ENCODE peak calls at places on chromosome 10, in eight cellular contexts. V is OCI-LY7, B is upper lobe of right lung, H is Peyer's patch, K is stomach, D is RWPE2, S is DND-41, I is left ventricle myocardium inferior. J is an unnamed sample.

GRCh38 chr10:131996508-131997365 is 15.0 kb upstream of the BNIP3 start:
- DNase-seq in D (no peak), I (peak; percentile 63), H (no peak), S (no peak), V (no peak), B (peak; percentile 77), K (no peak), J (no peak)

GRCh38 chr10:108783897-108784296 is 1139.4 kb downstream of the XPNPEP1 start:
- DNase-seq in B (no peak), K (peak; percentile 30), H (peak; percentile 45), S (peak; percentile 21), I (no peak), D (no peak), V (peak; percentile 65), J (no peak)

GRCh38 chr10:18312385-18313145 is 172.3 kb downstream of the CACNB2 start:
- DNase-seq in B (no peak), S (peak; percentile 8), I (no peak), H (no peak), V (peak; percentile 28), K (no peak), D (no peak), J (no peak)

GRCh38 chr10:3683560-3683959 is 101.4 kb downstream of the KLF6 start:
- DNase-seq in H (no peak), B (no peak), V (no peak), D (no peak), K (no peak), S (no peak), I (no peak), J (no peak)

GRCh38 chr10:43219848-43220247 is 47.0 kb downstream of the RASGEF1A start:
- DNase-seq in V (no peak), B (peak; percentile 48), D (peak; percentile 42), S (no peak), K (no peak), H (no peak), I (no peak), J (no peak)

GRCh38 chr10:61283489-61284221 is 169.5 kb downstream of the TMEM26 start:
- DNase-seq in S (no peak), D (no peak), K (no peak), V (no peak), H (no peak), B (no peak), I (no peak), J (no peak)

GRCh38 chr10:77390481-77390891 is 247.1 kb downstream of the KCNMA1 start:
- DNase-seq in V (no peak), D (no peak), K (no peak), B (no peak), S (no peak), H (no peak), I (no peak), J (no peak)

GRCh38 chr10:112689327-112689726 is 242.3 kb downstream of the VTI1A start:
- DNase-seq in V (no peak), B (no peak), H (no peak), S (no peak), I (peak; percentile 22), D (no peak), K (no peak), J (no peak)

GRCh38 chr10:33151344-33151864 is 183.1 kb downstream of the NRP1 start:
- DNase-seq in K (no peak), S (no peak), V (peak; percentile 86), I (no peak), B (no peak), H (no peak), D (no peak), J (no peak)

GRCh38 chr10:129568562-129569344 is 101.7 kb downstream of the MGMT start:
- DNase-seq in H (peak; percentile 64), B (no peak), S (peak; percentile 10), K (no peak), I (no peak), V (peak; percentile 27), D (no peak), J (no peak)

DNA sequence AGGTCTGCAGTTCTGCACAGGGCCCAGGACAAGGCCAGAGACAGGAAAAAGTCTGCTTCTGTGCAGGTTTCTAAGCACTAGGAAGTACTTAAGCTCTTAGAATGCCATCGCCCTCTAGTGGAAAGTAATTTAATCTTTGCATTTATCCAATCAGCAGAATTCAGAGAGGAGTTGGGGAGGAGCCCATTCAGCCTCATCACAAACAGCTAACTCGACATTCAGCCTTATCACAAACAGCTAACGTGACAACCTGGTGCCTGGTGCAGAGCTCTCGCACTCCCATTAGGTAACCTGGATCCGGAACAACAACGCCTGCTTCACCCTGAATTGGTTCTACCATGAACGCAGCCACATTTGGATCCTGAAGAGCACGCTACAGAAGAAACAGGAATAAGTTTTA is 15.2 kb downstream of the OAT start:
- DNase-seq in V (peak; percentile 94), D (no peak), I (no peak), K (peak; percentile 34), H (peak; percentile 51), S (peak; percentile 59), B (no peak), J (no peak)
- H3K36me3 ChIP-seq in V (peaks cover 21% of the 10 kb centered on the region), D (peaks cover 80% of the 10 kb centered on the region), I (peaks cover 87% of the 10 kb centered on the region), K (peaks cover 99% of the 10 kb centered on the region), H (peaks cover 81% of the 10 kb centered on the region), S (no peaks in the 10 kb centered on the region), B (peaks cover 70% of the 10 kb centered on the region), J (peaks cover 31% of the 10 kb centered on the region)

GRCh38 chr10:127417686-127418415 is 131.3 kb upstream of the NPS start:
- DNase-seq in K (no peak), D (no peak), V (no peak), B (peak; percentile 53), S (no peak), I (no peak), H (no peak), J (no peak)

GRCh38 chr10:127415901-127416630 is 133.0 kb upstream of the NPS start:
- DNase-seq in V (no peak), H (no peak), S (no peak), B (no peak), D (no peak), I (no peak), K (no peak), J (no peak)

GRCh38 chr10:127418536-127419168 is 130.5 kb upstream of the NPS start:
- DNase-seq in S (no peak), H (no peak), I (peak; percentile 46), V (no peak), B (peak; percentile 54), D (no peak), K (no peak), J (no peak)

GRCh38 chr10:127415116-127415515 is 134.0 kb upstream of the NPS start:
- DNase-seq in B (no peak), V (no peak), D (no peak), H (no peak), K (no peak), I (no peak), S (no peak), J (no peak)

GRCh38 chr10:127417031-127417430 is 132.1 kb upstream of the NPS start:
- DNase-seq in V (no peak), S (no peak), D (no peak), K (no peak), B (peak; percentile 43), I (no peak), H (no peak), J (no peak)
- H3K36me3 ChIP-seq in V (no peaks in the 10 kb centered on the region), S (no peaks in the 10 kb centered on the region), D (no peaks in the 10 kb centered on the region), K (peaks cover 85% of the 10 kb centered on the region), B (peaks cover 16% of the 10 kb centered on the region), I (peaks cover 38% of the 10 kb centered on the region), H (peaks cover 43% of the 10 kb centered on the region), J (no peaks in the 10 kb centered on the region)

GRCh38 chr10:1120146-1120695 is 64.0 kb downstream of the WDR37 start:
- DNase-seq in K (no peak), I (no peak), V (no peak), D (no peak), B (no peak), S (no peak), H (no peak), J (no peak)
- H3K36me3 ChIP-seq in K (peaks cover 97% of the 10 kb centered on the region), I (peaks cover 90% of the 10 kb centered on the region), V (peaks cover 60% of the 10 kb centered on the region), D (peaks cover 35% of the 10 kb centered on the region), B (peaks cover 84% of the 10 kb centered on the region), S (peaks cover 90% of the 10 kb centered on the region), H (peaks cover 79% of the 10 kb centered on the region), J (peaks cover 69% of the 10 kb centered on the region)

DNA sequence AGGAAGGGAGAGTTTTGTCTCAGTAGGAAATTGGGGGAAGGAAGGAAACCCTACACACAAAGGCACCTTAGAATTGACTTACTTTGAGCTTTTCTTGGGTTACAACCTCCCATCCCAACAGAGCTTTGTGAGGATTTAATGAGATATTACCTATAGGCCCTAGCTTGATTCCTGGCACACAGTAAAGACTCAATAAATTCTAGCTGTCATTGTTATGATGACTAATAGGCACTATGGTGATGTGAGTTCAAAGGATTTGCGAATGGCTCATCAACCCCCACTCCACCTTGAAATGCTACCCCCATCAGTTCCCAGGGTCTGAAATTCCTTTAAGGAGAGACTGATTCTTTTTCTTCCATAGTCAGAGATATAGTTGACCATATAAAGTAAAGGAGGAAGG is 67.9 kb upstream of the SMNDC1 start:
- DNase-seq in D (no peak), H (no peak), S (no peak), V (no peak), K (no peak), B (no peak), I (no peak), J (no peak)
- H3K36me3 ChIP-seq in D (no peaks in the 10 kb centered on the region), H (no peaks in the 10 kb centered on the region), S (no peaks in the 10 kb centered on the region), V (no peaks in the 10 kb centered on the region), K (no peaks in the 10 kb centered on the region), B (no peaks in the 10 kb centered on the region), I (no peaks in the 10 kb centered on the region), J (no peaks in the 10 kb centered on the region)

GRCh38 chr10:98252451-98252850 is 15.5 kb downstream of the LOXL4 start:
- DNase-seq in S (no peak), V (no peak), H (no peak), B (no peak), I (no peak), D (no peak), K (no peak), J (no peak)
- H3K36me3 ChIP-seq in S (peaks cover 32% of the 10 kb centered on the region), V (peaks cover 32% of the 10 kb centered on the region), H (peaks cover 33% of the 10 kb centered on the region), B (peaks cover 31% of the 10 kb centered on the region), I (peaks cover 29% of the 10 kb centered on the region), D (peaks cover 11% of the 10 kb centered on the region), K (peaks cover 80% of the 10 kb centered on the region), J (peaks cover 21% of the 10 kb centered on the region)

J was measured in effector memory CD4-positive, alpha-beta T cell.